ENCODE peak calls at places on chromosomes 13 and 19, in seven cellular contexts. H is psoas muscle, F is A549, W is breast epithelium, O is stomach, Y is adrenal gland, Q is transverse colon. U is an unnamed sample. For H3K4me1, the result is how much of the 10 kb centered on the place peaks cover.

GRCh38 chr19:49165865-49166301 is 8.3 kb downstream of the TRPM4 start:
- DNase-seq in H (no peak), F (no peak), W (no peak), O (no peak), Y (no peak), Q (peak), U (peak)

GRCh38 chr19:4380254-4380727 is 20.1 kb downstream of the SH3GL1 start:
- DNase-seq in H (peak), F (no peak), W (no peak), O (no peak), Y (peak), Q (no peak), U (peak)

GRCh38 chr19:24048261-24048660 is 38.7 kb upstream of the ZNF254 start:
- DNase-seq in H (no peak), F (no peak), W (no peak), O (no peak), Y (no peak), Q (no peak), U (no peak)

GRCh38 chr13:71303144-71303543 is 563.9 kb downstream of the DACH1 start:
- DNase-seq in H (no peak), F (no peak), W (no peak), O (no peak), Y (no peak), Q (no peak), U (no peak)

GRCh38 chr13:68439821-68440220 is 1209.7 kb upstream of the PCDH9 start:
- DNase-seq in H (no peak), F (peak), W (no peak), O (no peak), Y (no peak), Q (no peak), U (no peak)

GRCh38 chr19:10431943-10432735 is 11.8 kb downstream of the PDE4A start:
- DNase-seq in H (peak), F (no peak), W (no peak), O (peak), Y (peak), Q (peak), U (peak)

GRCh38 chr19:3778104-3778867 is 6.3 kb upstream of the RAX2 start:
- DNase-seq in H (no peak), F (no peak), W (no peak), O (no peak), Y (no peak), Q (no peak), U (peak)

GRCh38 chr19:5131031-5131865 is 162.3 kb downstream of the KDM4B start:
- DNase-seq in H (no peak), F (no peak), W (no peak), O (no peak), Y (no peak), Q (peak), U (peak)

GRCh38 chr13:51590231-51590630 is 6.0 kb downstream of the WDFY2 start:
- DNase-seq in H (no peak), F (no peak), W (no peak), O (no peak), Y (no peak), Q (no peak), U (no peak)

GRCh38 chr19:43152217-43152616 is 34.1 kb downstream of the PSG5 start:
- DNase-seq in H (no peak), F (no peak), W (no peak), O (no peak), Y (no peak), Q (no peak), U (no peak)

GRCh38 chr19:49009828-49010227 is 7.1 kb downstream of the LHB start:
- DNase-seq in H (no peak), F (no peak), W (no peak), O (no peak), Y (no peak), Q (no peak), U (no peak)

GRCh38 chr19:10797541-10798256 is 38.3 kb downstream of the TMED1 start:
- DNase-seq in H (no peak), F (no peak), W (no peak), O (no peak), Y (no peak), Q (no peak), U (no peak)

GRCh38 chr19:48351341-48351752 is 12.4 kb downstream of the TMEM143 start:
- DNase-seq in H (peak), F (peak), W (no peak), O (peak), Y (peak), Q (peak), U (peak)

GRCh38 chr13:112636401-112636975 is 48.5 kb upstream of the TUBGCP3 start:
- DNase-seq in H (no peak), F (no peak), W (no peak), O (no peak), Y (no peak), Q (no peak), U (no peak)

GRCh38 chr13:19597523-19597922 is 35.9 kb upstream of the MPHOSPH8 start:
- DNase-seq in H (no peak), F (peak), W (no peak), O (no peak), Y (no peak), Q (no peak), U (no peak)

GRCh38 chr19:47507031-47507430 is 7.8 kb downstream of the NAPA start:
- DNase-seq in H (no peak), F (no peak), W (peak), O (no peak), Y (peak), Q (no peak), U (no peak)

GRCh38 chr19:46605356-46605821 is 4.3 kb downstream of the CALM3 start:
- DNase-seq in H (no peak), F (no peak), W (no peak), O (no peak), Y (peak), Q (no peak), U (no peak)

GRCh38 chr13:20114066-20114465 is 46.8 kb downstream of the GJA3 start:
- DNase-seq in H (no peak), F (no peak), W (no peak), O (no peak), Y (no peak), Q (no peak), U (peak)

GRCh38 chr13:36374063-36374462 is 27.9 kb upstream of the SPART start:
- DNase-seq in H (no peak), F (no peak), W (no peak), O (no peak), Y (no peak), Q (no peak), U (no peak)

GRCh38 chr13:73110814-73111213 is 52.0 kb downstream of the KLF5 start:
- DNase-seq in H (no peak), F (no peak), W (no peak), O (no peak), Y (no peak), Q (no peak), U (no peak)

GRCh38 chr19:48490980-48491792 is 20.4 kb downstream of the LMTK3 start:
- DNase-seq in H (no peak), F (peak), W (peak), O (peak), Y (peak), Q (peak), U (peak)

GRCh38 chr13:94345374-94346195 is 133.9 kb downstream of the DCT start:
- DNase-seq in H (no peak), F (peak), W (no peak), O (no peak), Y (no peak), Q (no peak), U (no peak)

GRCh38 chr13:102392810-102393209 is 9.0 kb downstream of the FGF14 start:
- DNase-seq in H (no peak), F (no peak), W (no peak), O (no peak), Y (no peak), Q (no peak), U (no peak)

GRCh38 chr13:45335397-45336024 is 5.5 kb downstream of the TPT1 start:
- DNase-seq in H (no peak), F (no peak), W (no peak), O (no peak), Y (no peak), Q (no peak), U (no peak)
- H3K4me1 ChIP-seq in H (half or more), F (half or more), W (under half), O (half or more), Y (under half), Q (half or more), U (half or more)

GRCh38 chr13:110336681-110337080 is 29.6 kb downstream of the COL4A2 start:
- DNase-seq in H (no peak), F (no peak), W (no peak), O (no peak), Y (no peak), Q (no peak), U (no peak)
- TF ChIP-seq CTCF in H (no peak), F (no peak), W (no peak), O (no peak), Y (no peak), Q (no peak), U (no peak)

GRCh38 chr19:1511318-1511988 is 1.4 kb downstream of the ADAMTSL5 start:
- DNase-seq in H (no peak), F (no peak), W (no peak), O (no peak), Y (no peak), Q (no peak), U (no peak)
- H3K4me3 ChIP-seq in H (peak), F (no peak), W (no peak), O (no peak), Y (no peak), Q (no peak), U (no peak)

GRCh38 chr19:18017275-18018083 is 9.5 kb downstream of the ARRDC2 start:
- DNase-seq in H (peak), F (no peak), W (no peak), O (no peak), Y (no peak), Q (no peak), U (no peak)

GRCh38 chr19:18023596-18024212 is 15.7 kb downstream of the ARRDC2 start:
- DNase-seq in H (peak), F (no peak), W (peak), O (peak), Y (peak), Q (peak), U (peak)

GRCh38 chr19:18021121-18021755 is 13.3 kb downstream of the ARRDC2 start:
- DNase-seq in H (peak), F (peak), W (peak), O (peak), Y (peak), Q (peak), U (peak)

GRCh38 chr19:18020212-18021067 is 12.5 kb downstream of the ARRDC2 start:
- DNase-seq in H (peak), F (no peak), W (peak), O (peak), Y (peak), Q (peak), U (peak)
- H3K4me1 ChIP-seq in H (half or more), F (under half), W (under half), O (half or more), Y (under half), Q (half or more), U (half or more)

DNA sequence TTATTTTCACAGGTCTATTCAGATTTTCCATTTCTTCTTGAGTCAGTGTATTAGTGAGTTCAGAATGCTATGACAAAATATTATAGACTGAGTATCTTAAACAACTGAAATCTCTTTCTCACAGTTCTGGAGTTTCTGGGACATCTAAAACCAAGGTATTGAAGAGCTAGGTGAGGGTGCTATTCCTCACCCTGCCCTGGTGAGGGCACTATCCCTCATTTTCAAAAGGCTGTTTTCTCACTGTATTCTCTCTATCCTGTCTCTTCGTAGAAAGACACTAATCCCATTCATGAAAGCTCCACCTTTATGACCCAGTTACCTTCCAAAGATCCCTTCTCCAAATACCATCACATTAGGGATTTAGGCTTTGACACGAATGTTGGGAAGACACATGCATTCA is 1617.1 kb downstream of the PCDH9 start:
- DNase-seq in H (no peak), F (peak), W (no peak), O (no peak), Y (no peak), Q (no peak), U (no peak)
- TF ChIP-seq CTCF in H (no peak), F (no peak), W (no peak), O (no peak), Y (no peak), Q (no peak), U (no peak)

DNA sequence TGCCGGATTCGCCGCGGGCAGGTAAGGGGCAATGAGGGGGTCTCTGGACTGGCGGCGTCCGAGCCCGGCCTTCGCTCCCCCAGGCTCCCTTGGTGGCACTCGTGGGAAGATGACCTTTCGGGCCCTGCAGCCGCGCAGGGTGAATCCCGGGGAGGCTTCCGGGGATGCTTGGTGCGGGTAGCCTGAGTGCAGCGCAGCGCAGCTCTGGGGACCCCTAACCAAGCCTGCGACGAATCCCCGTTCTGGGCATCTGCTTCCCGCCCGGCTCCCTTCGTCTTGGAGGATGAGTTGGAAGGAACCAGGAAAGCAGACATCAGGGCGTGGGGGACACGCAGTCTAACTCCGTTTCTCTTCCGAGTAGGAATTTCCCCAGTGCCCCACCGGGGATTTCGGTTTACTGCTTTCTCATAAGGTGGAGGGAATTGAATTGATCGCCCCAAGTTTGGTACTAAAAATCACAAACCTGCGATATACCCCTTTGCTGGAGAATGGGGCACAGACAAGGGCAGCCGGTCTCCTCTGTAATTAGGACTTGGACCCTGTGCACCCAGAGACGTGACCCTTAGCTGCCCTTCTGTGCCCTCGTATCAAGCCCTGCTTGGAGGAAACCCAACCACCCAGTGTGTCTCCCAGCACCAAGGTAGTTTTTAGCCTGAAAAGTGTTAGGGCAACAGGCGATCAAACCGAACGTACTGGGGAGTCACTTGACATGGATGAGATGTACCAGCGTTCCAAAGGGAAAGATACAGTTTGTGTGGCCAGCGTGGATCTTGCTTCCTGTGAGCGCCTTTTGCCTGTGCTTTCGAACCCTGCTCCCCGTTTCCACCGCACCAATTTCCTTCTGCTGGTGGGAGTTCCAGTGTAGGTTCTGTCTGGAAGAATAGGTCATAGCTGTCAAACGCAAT is 1.0 kb downstream of the GPC5 start:
- DNase-seq in H (peak), F (no peak), W (no peak), O (no peak), Y (no peak), Q (no peak), U (no peak)
- H3K4me3 ChIP-seq in H (peak), F (peak), W (peak), O (peak), Y (no peak), Q (no peak), U (peak)

U was measured in upper lobe of left lung.